ENCODE peak calls at places on chromosomes 6 and 20, in nine cellular contexts. One of them, this sample, is unnamed.

GRCh38 chr6:56724455-56724854 is 81.8 kb upstream of the DST start:
- DNase-seq in brain microvascular endothelial cell: peak
- DNase-seq in pancreas: no peak
- DNase-seq in retinal pigment epithelial cell: no peak
- DNase-seq in cardiac fibroblast: peak
- DNase-seq in CD8-positive, alpha-beta T cell: no peak
- DNase-seq in A549: no peak
- DNase-seq in AG09309: peak
- DNase-seq in heart left ventricle: no peak
- DNase-seq in this sample: peak

GRCh38 chr6:97085772-97086171 is 161.2 kb downstream of the KLHL32 start:
- DNase-seq in retinal pigment epithelial cell: no peak
- DNase-seq in A549: no peak
- DNase-seq in pancreas: no peak
- DNase-seq in heart left ventricle: no peak
- DNase-seq in AG09309: no peak
- DNase-seq in cardiac fibroblast: peak
- DNase-seq in brain microvascular endothelial cell: peak
- DNase-seq in CD8-positive, alpha-beta T cell: no peak
- DNase-seq in this sample: peak

GRCh38 chr6:44631968-44632367 is 244.5 kb downstream of the CDC5L start:
- DNase-seq in retinal pigment epithelial cell: no peak
- DNase-seq in A549: no peak
- DNase-seq in heart left ventricle: no peak
- DNase-seq in CD8-positive, alpha-beta T cell: no peak
- DNase-seq in brain microvascular endothelial cell: no peak
- DNase-seq in AG09309: no peak
- DNase-seq in pancreas: no peak
- DNase-seq in cardiac fibroblast: peak
- DNase-seq in this sample: no peak

GRCh38 chr20:10784337-10785183 is 110.8 kb upstream of the JAG1 start:
- DNase-seq in AG09309: no peak
- DNase-seq in heart left ventricle: no peak
- DNase-seq in pancreas: no peak
- DNase-seq in brain microvascular endothelial cell: no peak
- DNase-seq in cardiac fibroblast: no peak
- DNase-seq in CD8-positive, alpha-beta T cell: no peak
- DNase-seq in retinal pigment epithelial cell: no peak
- DNase-seq in A549: no peak
- DNase-seq in this sample: no peak

GRCh38 chr6:81003156-81003555 is 749.3 kb downstream of the TENT5A start:
- DNase-seq in heart left ventricle: no peak
- DNase-seq in brain microvascular endothelial cell: no peak
- DNase-seq in CD8-positive, alpha-beta T cell: no peak
- DNase-seq in cardiac fibroblast: peak
- DNase-seq in AG09309: peak
- DNase-seq in A549: no peak
- DNase-seq in pancreas: no peak
- DNase-seq in retinal pigment epithelial cell: no peak
- DNase-seq in this sample: no peak

GRCh38 chr6:138485005-138485545 is 14.2 kb downstream of the NHSL1 start:
- DNase-seq in cardiac fibroblast: peak
- DNase-seq in pancreas: no peak
- DNase-seq in heart left ventricle: no peak
- DNase-seq in AG09309: no peak
- DNase-seq in A549: no peak
- DNase-seq in retinal pigment epithelial cell: no peak
- DNase-seq in CD8-positive, alpha-beta T cell: no peak
- DNase-seq in brain microvascular endothelial cell: no peak
- DNase-seq in this sample: peak

GRCh38 chr6:161918154-161918553 is 644.3 kb upstream of the AGPAT4 start:
- DNase-seq in cardiac fibroblast: no peak
- DNase-seq in heart left ventricle: no peak
- DNase-seq in retinal pigment epithelial cell: peak
- DNase-seq in AG09309: no peak
- DNase-seq in pancreas: no peak
- DNase-seq in A549: peak
- DNase-seq in brain microvascular endothelial cell: no peak
- DNase-seq in CD8-positive, alpha-beta T cell: no peak
- DNase-seq in this sample: peak

GRCh38 chr20:37714973-37715657 is 21.3 kb downstream of the CTNNBL1 start:
- DNase-seq in cardiac fibroblast: peak
- DNase-seq in retinal pigment epithelial cell: no peak
- DNase-seq in AG09309: peak
- DNase-seq in pancreas: no peak
- DNase-seq in A549: no peak
- DNase-seq in CD8-positive, alpha-beta T cell: no peak
- DNase-seq in heart left ventricle: no peak
- DNase-seq in brain microvascular endothelial cell: no peak
- DNase-seq in this sample: peak

GRCh38 chr6:44735631-44735963 is 348.1 kb downstream of the CDC5L start:
- DNase-seq in CD8-positive, alpha-beta T cell: no peak
- DNase-seq in pancreas: no peak
- DNase-seq in A549: peak
- DNase-seq in retinal pigment epithelial cell: no peak
- DNase-seq in heart left ventricle: no peak
- DNase-seq in brain microvascular endothelial cell: peak
- DNase-seq in cardiac fibroblast: peak
- DNase-seq in AG09309: no peak
- DNase-seq in this sample: peak

GRCh38 chr20:41086402-41087324 is 50.7 kb upstream of the PLCG1 start:
- DNase-seq in cardiac fibroblast: no peak
- DNase-seq in pancreas: no peak
- DNase-seq in AG09309: no peak
- DNase-seq in retinal pigment epithelial cell: no peak
- DNase-seq in brain microvascular endothelial cell: no peak
- DNase-seq in A549: no peak
- DNase-seq in heart left ventricle: no peak
- DNase-seq in CD8-positive, alpha-beta T cell: no peak
- DNase-seq in this sample: no peak

GRCh38 chr6:142844065-142844755 is 100.8 kb downstream of the HIVEP2 start:
- DNase-seq in AG09309: peak
- DNase-seq in brain microvascular endothelial cell: no peak
- DNase-seq in pancreas: no peak
- DNase-seq in heart left ventricle: no peak
- DNase-seq in A549: no peak
- DNase-seq in cardiac fibroblast: peak
- DNase-seq in CD8-positive, alpha-beta T cell: no peak
- DNase-seq in retinal pigment epithelial cell: no peak
- DNase-seq in this sample: peak
- H3K4me3 ChIP-seq in AG09309: no peak
- H3K4me3 ChIP-seq in brain microvascular endothelial cell: no peak
- H3K4me3 ChIP-seq in pancreas: no peak
- H3K4me3 ChIP-seq in heart left ventricle: no peak
- H3K4me3 ChIP-seq in A549: no peak
- H3K4me3 ChIP-seq in cardiac fibroblast: no peak
- H3K4me3 ChIP-seq in CD8-positive, alpha-beta T cell: peak
- H3K4me3 ChIP-seq in retinal pigment epithelial cell: no peak
- H3K4me3 ChIP-seq in this sample: no peak

GRCh38 chr20:9615766-9616454 is 101.5 kb downstream of the LAMP5 start:
- DNase-seq in CD8-positive, alpha-beta T cell: no peak
- DNase-seq in pancreas: no peak
- DNase-seq in brain microvascular endothelial cell: no peak
- DNase-seq in cardiac fibroblast: no peak
- DNase-seq in A549: no peak
- DNase-seq in AG09309: no peak
- DNase-seq in retinal pigment epithelial cell: no peak
- DNase-seq in heart left ventricle: no peak
- DNase-seq in this sample: no peak

GRCh38 chr20:9615118-9615517 is 100.7 kb downstream of the LAMP5 start:
- DNase-seq in retinal pigment epithelial cell: no peak
- DNase-seq in A549: no peak
- DNase-seq in brain microvascular endothelial cell: no peak
- DNase-seq in AG09309: no peak
- DNase-seq in pancreas: no peak
- DNase-seq in CD8-positive, alpha-beta T cell: no peak
- DNase-seq in heart left ventricle: no peak
- DNase-seq in cardiac fibroblast: no peak
- DNase-seq in this sample: no peak

GRCh38 chr20:9617062-9617461 is 102.7 kb downstream of the LAMP5 start:
- DNase-seq in CD8-positive, alpha-beta T cell: no peak
- DNase-seq in AG09309: peak
- DNase-seq in heart left ventricle: peak
- DNase-seq in A549: peak
- DNase-seq in retinal pigment epithelial cell: no peak
- DNase-seq in pancreas: peak
- DNase-seq in cardiac fibroblast: peak
- DNase-seq in brain microvascular endothelial cell: peak
- DNase-seq in this sample: peak

GRCh38 chr20:9616455-9616805 is 102.0 kb downstream of the LAMP5 start:
- DNase-seq in pancreas: no peak
- DNase-seq in A549: no peak
- DNase-seq in brain microvascular endothelial cell: no peak
- DNase-seq in retinal pigment epithelial cell: no peak
- DNase-seq in heart left ventricle: no peak
- DNase-seq in cardiac fibroblast: no peak
- DNase-seq in CD8-positive, alpha-beta T cell: no peak
- DNase-seq in AG09309: no peak
- DNase-seq in this sample: no peak

GRCh38 chr20:9617940-9618339 is 103.5 kb downstream of the LAMP5 start:
- DNase-seq in heart left ventricle: no peak
- DNase-seq in brain microvascular endothelial cell: peak
- DNase-seq in A549: peak
- DNase-seq in AG09309: no peak
- DNase-seq in retinal pigment epithelial cell: no peak
- DNase-seq in CD8-positive, alpha-beta T cell: no peak
- DNase-seq in pancreas: no peak
- DNase-seq in cardiac fibroblast: peak
- DNase-seq in this sample: peak
- TF ChIP-seq CTCF in heart left ventricle: peak
- TF ChIP-seq CTCF in brain microvascular endothelial cell: peak
- TF ChIP-seq CTCF in A549: peak
- TF ChIP-seq CTCF in AG09309: peak
- TF ChIP-seq CTCF in retinal pigment epithelial cell: peak
- TF ChIP-seq CTCF in CD8-positive, alpha-beta T cell: no peak
- TF ChIP-seq CTCF in pancreas: peak
- TF ChIP-seq CTCF in cardiac fibroblast: peak
- TF ChIP-seq CTCF in this sample: peak

DNA sequence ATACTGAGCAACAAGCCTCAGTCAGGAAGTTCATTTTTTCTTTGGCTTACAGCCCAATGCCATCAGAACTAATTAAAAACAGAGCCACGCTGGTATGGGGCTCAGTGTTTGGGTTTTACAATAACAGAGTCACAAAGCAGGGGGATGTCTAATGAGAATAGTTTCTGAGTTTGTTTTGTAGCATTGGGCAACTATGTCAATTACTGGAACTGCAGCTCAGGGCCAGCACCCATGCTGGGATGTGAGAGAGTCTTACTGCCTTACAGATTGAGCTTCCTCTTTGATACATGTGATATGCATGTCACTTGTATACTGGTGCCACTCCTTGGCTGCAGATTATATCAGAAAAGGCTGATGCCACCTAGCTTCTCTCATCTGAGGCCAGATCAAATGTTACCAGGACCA is 117.6 kb downstream of the TFAP2B start:
- DNase-seq in AG09309: no peak
- DNase-seq in cardiac fibroblast: no peak
- DNase-seq in pancreas: no peak
- DNase-seq in CD8-positive, alpha-beta T cell: no peak
- DNase-seq in brain microvascular endothelial cell: no peak
- DNase-seq in retinal pigment epithelial cell: no peak
- DNase-seq in A549: no peak
- DNase-seq in heart left ventricle: no peak
- DNase-seq in this sample: no peak
- H3K4me3 ChIP-seq in AG09309: no peak
- H3K4me3 ChIP-seq in cardiac fibroblast: no peak
- H3K4me3 ChIP-seq in pancreas: no peak
- H3K4me3 ChIP-seq in CD8-positive, alpha-beta T cell: no peak
- H3K4me3 ChIP-seq in brain microvascular endothelial cell: no peak
- H3K4me3 ChIP-seq in retinal pigment epithelial cell: no peak
- H3K4me3 ChIP-seq in A549: no peak
- H3K4me3 ChIP-seq in heart left ventricle: no peak
- H3K4me3 ChIP-seq in this sample: no peak

GRCh38 chr20:49188101-49188784 is at the start of gene STAU1:
- DNase-seq in pancreas: peak
- DNase-seq in retinal pigment epithelial cell: peak
- DNase-seq in brain microvascular endothelial cell: peak
- DNase-seq in AG09309: peak
- DNase-seq in heart left ventricle: peak
- DNase-seq in CD8-positive, alpha-beta T cell: peak
- DNase-seq in cardiac fibroblast: peak
- DNase-seq in A549: peak
- DNase-seq in this sample: peak
- TF ChIP-seq CTCF in pancreas: no peak
- TF ChIP-seq CTCF in retinal pigment epithelial cell: no peak
- TF ChIP-seq CTCF in brain microvascular endothelial cell: no peak
- TF ChIP-seq CTCF in AG09309: no peak
- TF ChIP-seq CTCF in heart left ventricle: no peak
- TF ChIP-seq CTCF in CD8-positive, alpha-beta T cell: no peak
- TF ChIP-seq CTCF in cardiac fibroblast: no peak
- TF ChIP-seq CTCF in A549: no peak
- TF ChIP-seq CTCF in this sample: no peak

GRCh38 chr6:152127429-152128165 is 320.1 kb downstream of the ESR1 start:
- DNase-seq in retinal pigment epithelial cell: no peak
- DNase-seq in pancreas: no peak
- DNase-seq in AG09309: no peak
- DNase-seq in cardiac fibroblast: peak
- DNase-seq in CD8-positive, alpha-beta T cell: no peak
- DNase-seq in brain microvascular endothelial cell: no peak
- DNase-seq in heart left ventricle: no peak
- DNase-seq in A549: no peak
- DNase-seq in this sample: no peak

GRCh38 chr6:152124432-152125074 is 317.1 kb downstream of the ESR1 start:
- DNase-seq in cardiac fibroblast: peak
- DNase-seq in heart left ventricle: no peak
- DNase-seq in pancreas: no peak
- DNase-seq in retinal pigment epithelial cell: no peak
- DNase-seq in AG09309: peak
- DNase-seq in brain microvascular endothelial cell: peak
- DNase-seq in CD8-positive, alpha-beta T cell: no peak
- DNase-seq in A549: peak
- DNase-seq in this sample: peak

GRCh38 chr6:152130441-152130840 is 323.0 kb downstream of the ESR1 start:
- DNase-seq in cardiac fibroblast: peak
- DNase-seq in AG09309: no peak
- DNase-seq in heart left ventricle: no peak
- DNase-seq in brain microvascular endothelial cell: no peak
- DNase-seq in A549: no peak
- DNase-seq in pancreas: no peak
- DNase-seq in CD8-positive, alpha-beta T cell: no peak
- DNase-seq in retinal pigment epithelial cell: no peak
- DNase-seq in this sample: no peak

DNA sequence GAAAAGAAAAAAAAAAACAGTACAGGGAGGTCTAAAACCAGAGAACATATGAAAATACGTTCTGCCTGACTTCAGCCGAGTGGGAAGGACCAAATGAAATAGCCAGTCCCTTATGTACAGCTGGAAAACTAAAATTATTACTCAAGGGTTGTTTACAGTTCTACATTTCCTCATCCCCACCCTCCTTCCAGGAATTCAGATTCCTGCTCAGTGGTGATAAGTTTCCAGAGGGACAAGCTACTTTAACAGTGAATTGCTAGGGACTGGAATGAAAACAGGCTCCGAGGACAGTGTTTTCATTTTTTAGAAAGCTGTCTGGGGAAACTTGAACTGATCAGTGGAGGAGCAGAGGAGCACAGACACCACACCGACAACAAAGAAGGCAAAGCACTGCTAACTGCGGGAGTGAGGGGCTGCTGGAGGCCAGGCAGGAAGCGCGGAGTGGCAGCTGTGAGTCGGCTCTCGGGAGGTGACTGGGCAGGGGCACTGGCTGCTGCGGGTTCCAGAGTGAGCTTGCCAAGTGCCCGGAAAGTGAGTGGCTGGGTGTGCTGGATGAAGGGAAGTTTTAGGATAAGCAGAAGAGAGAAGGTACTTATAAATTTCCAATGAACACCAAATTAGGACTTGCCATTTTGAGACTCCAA is 322.2 kb downstream of the ESR1 start:
- DNase-seq in brain microvascular endothelial cell: no peak
- DNase-seq in CD8-positive, alpha-beta T cell: no peak
- DNase-seq in A549: no peak
- DNase-seq in heart left ventricle: peak
- DNase-seq in cardiac fibroblast: peak
- DNase-seq in retinal pigment epithelial cell: no peak
- DNase-seq in pancreas: no peak
- DNase-seq in AG09309: no peak
- DNase-seq in this sample: peak
- H3K4me3 ChIP-seq in brain microvascular endothelial cell: no peak
- H3K4me3 ChIP-seq in CD8-positive, alpha-beta T cell: no peak
- H3K4me3 ChIP-seq in A549: no peak
- H3K4me3 ChIP-seq in heart left ventricle: peak
- H3K4me3 ChIP-seq in cardiac fibroblast: peak
- H3K4me3 ChIP-seq in retinal pigment epithelial cell: no peak
- H3K4me3 ChIP-seq in pancreas: no peak
- H3K4me3 ChIP-seq in AG09309: no peak
- H3K4me3 ChIP-seq in this sample: no peak